ENCODE peak calls at places on chromosomes 13 and 19, in eight cellular contexts. R, J, S, P, Y, A, X and G are unnamed samples.
A peak's percentile ranks its signal among the peaks of the same experiment; 100 is the strongest.

GRCh38 chr13:30132623-30133553 is 174.5 kb downstream of the KATNAL1 start:
- DNase-seq in P (peak; percentile 99), A (peak; percentile 67), X (peak; percentile 98), S (peak; percentile 98), J (peak; percentile 95), R (peak; percentile 90), Y (peak; percentile 97), G (peak; percentile 96)

GRCh38 chr13:59677966-59678814 is 485.5 kb downstream of the DIAPH3 start:
- DNase-seq in X (no peak), R (peak; percentile 71), P (no peak), A (peak; percentile 38), J (no peak), S (no peak), Y (no peak), G (peak; percentile 82)

GRCh38 chr19:12159773-12160414 is 3.0 kb upstream of the ZNF136 start:
- DNase-seq in R (no peak), A (no peak), Y (no peak), J (no peak), S (no peak), X (no peak), P (no peak), G (no peak)

GRCh38 chr19:44618640-44619357 is 5.4 kb downstream of the IGSF23 start:
- DNase-seq in A (no peak), X (no peak), P (no peak), S (no peak), R (no peak), Y (no peak), J (no peak), G (no peak)

GRCh38 chr13:73939603-73940002 is 194.6 kb downstream of the KLF12 start:
- DNase-seq in X (no peak), P (no peak), J (no peak), Y (no peak), A (no peak), S (no peak), R (no peak), G (no peak)

GRCh38 chr13:112441779-112442310 is 65.7 kb downstream of the SPACA7 start:
- DNase-seq in Y (no peak), R (no peak), J (no peak), S (no peak), A (no peak), P (no peak), X (peak; percentile 25), G (no peak)

GRCh38 chr19:54430306-54431254 is 15.3 kb downstream of the TTYH1 start:
- DNase-seq in S (no peak), A (no peak), R (no peak), P (peak; percentile 29), J (peak; percentile 64), X (no peak), Y (peak; percentile 71), G (peak; percentile 46)

GRCh38 chr13:18964942-18965341 is 216.7 kb downstream of the TUBA3C start:
- DNase-seq in A (no peak), S (peak; percentile 56), X (no peak), Y (no peak), J (no peak), P (no peak), R (no peak), G (no peak)

GRCh38 chr13:95168191-95168590 is 133.1 kb downstream of the ABCC4 start:
- DNase-seq in Y (no peak), A (no peak), R (no peak), X (no peak), P (no peak), S (no peak), J (no peak), G (no peak)

GRCh38 chr13:21675095-21676007 is 4.5 kb downstream of the FGF9 start:
- DNase-seq in J (no peak), X (no peak), A (no peak), Y (peak; percentile 57), S (peak; percentile 80), R (no peak), P (peak; percentile 55), G (no peak)

GRCh38 chr13:30829145-30829544 is 76.9 kb upstream of the MEDAG start:
- DNase-seq in S (no peak), A (no peak), X (no peak), Y (no peak), P (no peak), J (no peak), R (peak; percentile 74), G (peak; percentile 49)

GRCh38 chr13:42011601-42012401 is 36.6 kb upstream of the DGKH start:
- DNase-seq in A (no peak), R (no peak), S (no peak), J (no peak), Y (no peak), P (peak; percentile 8), X (no peak), G (no peak)

GRCh38 chr19:55353803-55354697 is 469 bp downstream of the COX6B2 start:
- DNase-seq in R (peak; percentile 52), P (peak; percentile 29), J (no peak), X (no peak), S (peak; percentile 86), Y (no peak), A (no peak), G (peak; percentile 28)

GRCh38 chr13:101490400-101491015 is 38.0 kb downstream of the ITGBL1 start:
- DNase-seq in S (no peak), X (no peak), P (no peak), J (no peak), A (no peak), Y (no peak), R (no peak), G (no peak)

GRCh38 chr13:42064259-42064658 is 15.8 kb downstream of the DGKH start:
- DNase-seq in A (no peak), Y (no peak), P (no peak), X (no peak), J (no peak), R (peak; percentile 79), S (no peak), G (peak; percentile 76)

GRCh38 chr13:77386880-77387606 is 60.1 kb upstream of the MYCBP2 start:
- DNase-seq in P (no peak), S (no peak), Y (peak; percentile 53), A (peak; percentile 95), X (no peak), R (peak; percentile 76), J (no peak), G (peak; percentile 86)

GRCh38 chr19:28482221-28482620 is 730.7 kb downstream of the UQCRFS1 start:
- DNase-seq in R (no peak), S (no peak), J (no peak), A (no peak), P (no peak), X (no peak), Y (no peak), G (no peak)

GRCh38 chr13:40377783-40378182 is 288.7 kb downstream of the FOXO1 start:
- DNase-seq in J (no peak), Y (no peak), P (no peak), A (peak; percentile 23), R (peak; percentile 28), X (no peak), S (no peak), G (peak; percentile 69)

GRCh38 chr13:50129923-50130685 is 114.9 kb downstream of the KCNRG start:
- DNase-seq in S (peak; percentile 71), R (peak; percentile 54), P (no peak), X (no peak), J (no peak), Y (peak; percentile 88), A (no peak), G (peak; percentile 62)

GRCh38 chr13:90997951-90998350 is 349.5 kb upstream of the MIR17HG start:
- DNase-seq in P (no peak), Y (no peak), S (no peak), R (no peak), J (no peak), A (no peak), X (no peak), G (no peak)

GRCh38 chr19:10891360-10892108 is 20.2 kb downstream of the CARM1 start:
- DNase-seq in J (no peak), X (no peak), R (no peak), A (no peak), S (no peak), Y (no peak), P (no peak), G (no peak)

GRCh38 chr13:65600702-65601101 is 1629.4 kb downstream of the PCDH9 start:
- DNase-seq in Y (no peak), J (no peak), A (no peak), S (no peak), X (no peak), P (no peak), R (no peak), G (peak; percentile 68)
- TF ChIP-seq CTCF in Y (no peak), J (no peak), A (no peak), S (no peak), X (no peak), P (no peak), R (no peak), G (no peak)

GRCh38 chr13:34941835-34942731 is at the start of gene NBEA:
- DNase-seq in A (peak; percentile 11), J (peak; percentile 75), P (peak; percentile 82), X (peak; percentile 77), S (peak; percentile 89), R (peak; percentile 57), Y (peak; percentile 85), G (peak; percentile 45)
- TF ChIP-seq CTCF in A (no peak), J (peak; percentile 38), P (no peak), X (no peak), S (no peak), R (peak; percentile 4), Y (peak; percentile 40), G (no peak)

GRCh38 chr19:5064896-5065295 is 96.0 kb downstream of the KDM4B start:
- DNase-seq in R (no peak), J (no peak), S (no peak), Y (no peak), A (no peak), P (no peak), X (no peak), G (no peak)

GRCh38 chr19:5067666-5068065 is 98.8 kb downstream of the KDM4B start:
- DNase-seq in J (no peak), Y (no peak), P (no peak), S (no peak), A (no peak), X (no peak), R (no peak), G (no peak)

GRCh38 chr19:5066768-5067167 is 97.9 kb downstream of the KDM4B start:
- DNase-seq in P (no peak), A (no peak), J (no peak), S (no peak), X (no peak), R (no peak), Y (no peak), G (no peak)

GRCh38 chr19:5063873-5064645 is 95.1 kb downstream of the KDM4B start:
- DNase-seq in X (no peak), A (no peak), P (peak; percentile 71), S (no peak), R (no peak), Y (no peak), J (no peak), G (no peak)

DNA sequence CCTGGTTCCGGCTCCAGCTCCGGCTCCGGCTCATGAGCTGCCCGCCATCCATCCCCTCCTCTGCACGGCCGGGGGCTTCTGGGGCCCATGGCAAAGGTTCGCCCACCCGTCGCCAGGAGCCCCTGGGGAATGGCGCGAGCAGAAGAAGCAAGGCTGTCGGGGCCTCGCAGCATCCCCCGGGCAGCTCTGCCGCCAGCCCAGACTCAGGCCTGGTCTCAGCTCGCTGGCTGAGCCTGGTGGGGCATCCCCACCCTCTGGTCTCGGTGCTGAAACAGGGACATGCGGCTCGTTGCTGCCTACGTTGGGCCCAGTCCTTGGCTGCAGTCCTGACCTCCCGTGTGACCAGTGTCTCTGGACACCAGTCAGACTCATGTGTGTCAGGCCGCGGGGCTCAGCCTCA is 96.8 kb downstream of the KDM4B start:
- DNase-seq in J (no peak), X (no peak), P (no peak), S (no peak), R (no peak), A (no peak), Y (peak; percentile 55), G (no peak)
- TF ChIP-seq CTCF in J (no peak), X (no peak), P (no peak), S (no peak), R (no peak), A (no peak), Y (no peak), G (no peak)

GRCh38 chr19:33311326-33311682 is 9.0 kb upstream of the CEBPA start:
- DNase-seq in S (peak; percentile 80), P (no peak), R (no peak), A (no peak), X (no peak), J (no peak), Y (peak; percentile 59), G (no peak)
- TF ChIP-seq CTCF in S (peak; percentile 40), P (peak; percentile 37), R (no peak), A (peak; percentile 2), X (no peak), J (no peak), Y (peak; percentile 46), G (no peak)